ENCODE peak calls at places on chromosomes 4 and X, in five cellular contexts. D, M, N, H and K are unnamed samples.
A peak's percentile ranks its signal among the peaks of the same experiment; 100 is the strongest.

GRCh38 chrX:124736553-124737240 is 390.3 kb downstream of the SH2D1A start:
- DNase-seq in D (no peak), M (peak; percentile 69), N (no peak), H (no peak), K (no peak)

GRCh38 chr4:187416236-187416635 is 579.3 kb upstream of the ZFP42 start:
- DNase-seq in D (no peak), M (no peak), N (no peak), H (no peak), K (no peak)

GRCh38 chr4:113278324-113278934 is 229.0 kb downstream of the ANK2 start:
- DNase-seq in D (peak; percentile 76), M (peak; percentile 80), N (peak; percentile 51), H (peak; percentile 23), K (peak; percentile 71)

GRCh38 chr4:36267491-36268254 is 13.7 kb upstream of the DTHD1 start:
- DNase-seq in D (no peak), M (no peak), N (no peak), H (no peak), K (no peak)

GRCh38 chrX:17164936-17165335 is 210.1 kb upstream of the NHS start:
- DNase-seq in D (no peak), M (no peak), N (no peak), H (no peak), K (no peak)

GRCh38 chrX:8960809-8961413 is 73.0 kb downstream of the FAM9B start:
- DNase-seq in D (no peak), M (no peak), N (no peak), H (no peak), K (no peak)

GRCh38 chrX:110852180-110852579 is 56.6 kb upstream of the CHRDL1 start:
- DNase-seq in D (no peak), M (no peak), N (peak; percentile 40), H (no peak), K (no peak)

GRCh38 chrX:24242649-24243556 is 71.0 kb downstream of the SUPT20HL2 start:
- DNase-seq in D (no peak), M (no peak), N (no peak), H (peak; percentile 95), K (peak; percentile 9)

GRCh38 chrX:40644821-40645358 is 2.5 kb downstream of the CXorf38 start:
- DNase-seq in D (no peak), M (no peak), N (peak; percentile 50), H (peak; percentile 68), K (peak; percentile 5)

GRCh38 chr4:127501103-127501502 is 131.7 kb upstream of the INTU start:
- DNase-seq in D (no peak), M (no peak), N (no peak), H (no peak), K (no peak)

GRCh38 chr4:150242820-150243458 is 164.7 kb downstream of the DCLK2 start:
- DNase-seq in D (peak; percentile 12), M (no peak), N (peak; percentile 53), H (no peak), K (no peak)

GRCh38 chr4:82842593-82842992 is 44.0 kb upstream of the SCD5 start:
- DNase-seq in D (no peak), M (no peak), N (peak; percentile 13), H (no peak), K (peak; percentile 13)

GRCh38 chr4:150656882-150657281 is 74.9 kb downstream of the MAB21L2 start:
- DNase-seq in D (no peak), M (no peak), N (no peak), H (no peak), K (no peak)

GRCh38 chr4:8241895-8242696 is 27.5 kb upstream of the HTRA3 start:
- DNase-seq in D (peak; percentile 22), M (peak; percentile 100), N (peak; percentile 91), H (no peak), K (peak; percentile 78)

GRCh38 chrX:142616636-142617035 is 409.1 kb upstream of the SPANXN4 start:
- DNase-seq in D (no peak), M (no peak), N (no peak), H (no peak), K (no peak)

GRCh38 chrX:55908685-55909212 is 191.2 kb downstream of the RRAGB start:
- DNase-seq in D (no peak), M (peak; percentile 46), N (peak; percentile 3), H (no peak), K (no peak)

GRCh38 chr4:183863155-183863825 is 41.8 kb upstream of the STOX2 start:
- DNase-seq in D (no peak), M (no peak), N (no peak), H (no peak), K (no peak)

GRCh38 chr4:53832549-53832948 is 231.9 kb downstream of the CHIC2 start:
- DNase-seq in D (no peak), M (no peak), N (no peak), H (no peak), K (no peak)

GRCh38 chr4:90943311-90943710 is 816.1 kb downstream of the CCSER1 start:
- DNase-seq in D (no peak), M (no peak), N (no peak), H (no peak), K (no peak)

GRCh38 chr4:164955107-164955805 is 22.2 kb downstream of the TRIM61 start:
- DNase-seq in D (no peak), M (no peak), N (no peak), H (no peak), K (no peak)

GRCh38 chr4:7964890-7965662 is 25.4 kb upstream of the AFAP1 start:
- DNase-seq in D (no peak), M (no peak), N (no peak), H (no peak), K (no peak)

GRCh38 chr4:128775916-128776315 is 33.6 kb upstream of the JADE1 start:
- DNase-seq in D (no peak), M (no peak), N (no peak), H (no peak), K (no peak)

GRCh38 chr4:70183168-70183939 is 12.2 kb upstream of the ODAM start:
- DNase-seq in D (peak; percentile 65), M (peak; percentile 46), N (peak; percentile 8), H (no peak), K (peak; percentile 75)

GRCh38 chr4:137200322-137200721 is 332.0 kb downstream of the PCDH18 start:
- DNase-seq in D (no peak), M (no peak), N (no peak), H (no peak), K (no peak)

GRCh38 chr4:77921701-77922100 is 59.1 kb downstream of the MRPL1 start:
- DNase-seq in D (peak; percentile 83), M (no peak), N (no peak), H (no peak), K (peak; percentile 84)

GRCh38 chr4:154622598-154622997 is 10.1 kb upstream of the FGG start:
- DNase-seq in D (peak; percentile 49), M (no peak), N (peak; percentile 56), H (no peak), K (peak; percentile 66)

GRCh38 chr4:1052231-1052671 is 40.8 kb downstream of the FGFRL1 start:
- DNase-seq in D (no peak), M (no peak), N (no peak), H (no peak), K (no peak)

GRCh38 chrX:152907084-152907651 is 9.3 kb downstream of the ZNF185 start:
- DNase-seq in D (no peak), M (no peak), N (peak; percentile 41), H (no peak), K (no peak)

GRCh38 chr4:67459164-67459563 is 86.1 kb downstream of the CENPC start:
- DNase-seq in D (no peak), M (no peak), N (no peak), H (no peak), K (no peak)

GRCh38 chr4:163164110-163164509 is 2.6 kb downstream of the NAF1 start:
- DNase-seq in D (no peak), M (no peak), N (no peak), H (no peak), K (no peak)

GRCh38 chr4:159606835-159607234 is 504.0 kb downstream of the RAPGEF2 start:
- DNase-seq in D (no peak), M (no peak), N (no peak), H (no peak), K (no peak)

GRCh38 chr4:47550899-47551548 is 65.9 kb downstream of the ATP10D start:
- DNase-seq in D (no peak), M (no peak), N (no peak), H (no peak), K (no peak)

GRCh38 chr4:155582971-155583437 is 83.6 kb upstream of the GUCY1A1 start:
- DNase-seq in D (no peak), M (no peak), N (no peak), H (no peak), K (no peak)

GRCh38 chr4:73690051-73690744 is 50.2 kb upstream of the CXCL8 start:
- DNase-seq in D (no peak), M (no peak), N (no peak), H (no peak), K (no peak)

DNA sequence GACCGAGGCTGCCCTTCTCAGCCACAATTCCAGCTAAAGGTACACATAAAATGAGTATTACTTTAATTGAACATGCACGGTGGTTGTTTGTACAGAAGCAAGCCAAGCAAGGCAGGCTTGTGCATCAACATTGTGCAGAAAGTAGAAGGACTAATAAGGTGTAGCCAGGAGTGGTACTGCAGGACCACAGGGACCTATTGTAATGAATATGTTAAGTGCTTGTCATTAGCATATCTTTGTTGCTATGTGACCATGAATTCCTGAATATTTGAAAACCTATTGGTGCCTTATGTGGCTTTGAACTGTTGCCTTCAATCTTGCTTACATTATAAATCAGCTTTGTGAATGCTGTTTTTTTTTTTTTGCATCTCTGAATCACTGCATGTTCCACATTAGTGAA is 147.9 kb downstream of the STK32B start:
- DNase-seq in D (no peak), M (no peak), N (no peak), H (no peak), K (no peak)
- TF ChIP-seq SRF in D (no peak), M (no peak), N (no peak), H (no peak), K (no peak)

DNA sequence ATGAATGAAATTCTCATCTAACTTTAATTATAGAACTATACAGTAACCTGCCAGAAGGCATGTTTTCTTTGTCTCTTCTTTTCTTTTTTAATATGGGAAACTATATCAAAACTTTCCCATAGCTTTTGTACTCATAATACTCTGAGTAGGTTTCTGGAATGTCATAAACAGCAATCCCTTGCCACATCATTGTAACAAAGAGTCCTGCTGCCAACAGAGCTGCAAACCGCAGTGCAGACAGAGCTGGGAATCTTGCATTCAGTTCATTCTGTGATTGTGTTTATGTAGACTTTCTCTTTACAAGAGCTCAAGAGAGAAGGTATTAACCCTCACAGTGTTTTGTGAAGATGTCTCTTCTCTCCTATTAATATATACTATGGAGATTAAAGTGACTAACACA is 304.4 kb upstream of the SLIT2 start:
- DNase-seq in D (no peak), M (no peak), N (no peak), H (no peak), K (no peak)
- TF ChIP-seq POLR2AphosphoS5 in D (no peak), M (no peak), N (no peak), H (no peak), K (no peak)

GRCh38 chr4:173514641-173515217 is 15.3 kb downstream of the HAND2 start:
- DNase-seq in D (no peak), M (no peak), N (no peak), H (no peak), K (no peak)
- H2AFZ ChIP-seq in D (no peak overlapping the region), M (no peak overlapping the region), N (no peak overlapping the region), H (no peak overlapping the region), K (no peak overlapping the region)

DNA sequence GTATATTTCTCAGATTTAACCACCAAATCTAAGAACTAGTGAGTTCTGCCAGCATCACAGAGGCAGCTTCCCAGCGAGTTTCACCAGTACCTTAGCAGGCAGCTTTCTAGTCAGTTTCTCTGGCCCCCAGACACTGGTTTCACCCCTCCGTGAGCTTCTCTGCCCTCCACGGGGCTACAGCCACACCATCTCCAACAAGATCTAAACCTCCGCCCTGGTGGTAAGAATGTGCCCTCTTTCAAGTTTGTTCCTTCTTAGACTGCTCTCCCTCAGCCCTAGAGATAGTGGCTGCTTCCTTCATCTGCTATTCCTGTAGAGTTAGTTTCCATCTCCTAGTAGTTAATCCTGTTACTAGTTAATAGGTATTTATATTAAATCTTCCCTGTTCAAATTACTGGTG is 60.5 kb upstream of the TAB3 start:
- DNase-seq in D (no peak), M (no peak), N (no peak), H (no peak), K (no peak)
- TF ChIP-seq SRF in D (no peak), M (no peak), N (no peak), H (no peak), K (no peak)